ENCODE peak calls at places on chromosome 14, in ten cellular contexts. Y is prostate gland; Z is WTC11; C is effector memory CD8-positive, alpha-beta T cell; J is hypothalamus; A is tibial artery; X is stimulated activated effector memory CD8-positive, alpha-beta T cell treated with anti-CD3 and anti-CD28 coated beads, Interleukin-12 subunit alpha, Interleukin-12 subunit beta, amount 100 ng/mL, for 72 hours; I is GM13976; H is AML-193; S is NCI-H1694 treated with DMSO at 0.1 percent for 48 hours. F is an unnamed sample.

GRCh38 chr14:90374813-90375212 is 22.0 kb upstream of the CALM1 start:
- DNase-seq in Y (no peak), Z (no peak), C (no peak), J (no peak), A (no peak), X (no peak), I (no peak), H (no peak), S (no peak), F (no peak)

GRCh38 chr14:33126433-33126832 is 187.8 kb downstream of the NPAS3 start:
- DNase-seq in Y (no peak), Z (no peak), C (no peak), J (no peak), A (no peak), X (no peak), I (no peak), H (no peak), S (no peak), F (no peak)

GRCh38 chr14:92692822-92693226 is 55.6 kb downstream of the LGMN start:
- DNase-seq in Y (peak), Z (no peak), C (peak), J (peak), A (peak), X (no peak), I (no peak), H (no peak), S (peak), F (no peak)

GRCh38 chr14:90641111-90642010 is 174.9 kb downstream of the TTC7B start:
- DNase-seq in Y (no peak), Z (no peak), C (no peak), J (peak), A (no peak), X (no peak), I (no peak), H (no peak), S (no peak), F (no peak)

GRCh38 chr14:95486875-95487668 is 29.4 kb downstream of the SYNE3 start:
- DNase-seq in Y (no peak), Z (no peak), C (no peak), J (no peak), A (no peak), X (no peak), I (no peak), H (no peak), S (no peak), F (no peak)

GRCh38 chr14:36619853-36620252 is 37.4 kb upstream of the NKX2-8 start:
- DNase-seq in Y (no peak), Z (no peak), C (no peak), J (no peak), A (no peak), X (no peak), I (no peak), H (no peak), S (no peak), F (no peak)

GRCh38 chr14:105485720-105486332 is 860 bp upstream of the CRIP1 start:
- DNase-seq in Y (no peak), Z (peak), C (peak), J (no peak), A (no peak), X (no peak), I (peak), H (no peak), S (no peak), F (peak)

GRCh38 chr14:67166450-67166853 is 22.8 kb upstream of the GARIN2 start:
- DNase-seq in Y (peak), Z (peak), C (no peak), J (peak), A (no peak), X (no peak), I (peak), H (peak), S (peak), F (peak)

GRCh38 chr14:57391609-57392195 is 1.3 kb downstream of the NAA30 start:
- DNase-seq in Y (no peak), Z (no peak), C (no peak), J (peak), A (no peak), X (no peak), I (no peak), H (no peak), S (no peak), F (no peak)

GRCh38 chr14:60090864-60091519 is 731 bp upstream of the PCNX4 start:
- DNase-seq in Y (peak), Z (no peak), C (no peak), J (peak), A (peak), X (no peak), I (no peak), H (peak), S (peak), F (peak)